ENCODE peak calls at places on chromosomes 4 and X, in nine cellular contexts. K, D, S, Z, C, O, T, G and E are unnamed samples.
A peak's percentile ranks its signal among the peaks of the same experiment; 100 is the strongest.

GRCh38 chrX:29666361-29666760 is 549.0 kb upstream of the MAGEB2 start:
- DNase-seq in K (no peak), S (no peak), C (no peak), D (no peak), Z (no peak), G (no peak), O (no peak), T (no peak), E (no peak)

GRCh38 chrX:70444326-70445196 is at the start of gene DLG3:
- DNase-seq in K (no peak), O (peak; percentile 81), C (peak; percentile 26), Z (peak; percentile 37), T (peak; percentile 42), S (peak; percentile 64), D (no peak), G (no peak), E (no peak)

GRCh38 chr4:83906561-83906960 is 370.7 kb downstream of the GPAT3 start:
- DNase-seq in D (no peak), G (no peak), K (no peak), T (no peak), O (no peak), S (no peak), Z (no peak), C (no peak), E (no peak)

GRCh38 chr4:68434836-68435235 is 12.4 kb upstream of the TMPRSS11E start:
- DNase-seq in T (no peak), D (no peak), S (no peak), C (no peak), O (no peak), K (no peak), Z (no peak), G (no peak), E (no peak)

GRCh38 chr4:40662962-40663604 is 33.4 kb upstream of the RBM47 start:
- DNase-seq in C (peak; percentile 71), S (no peak), Z (peak; percentile 65), K (no peak), G (no peak), T (no peak), O (no peak), D (no peak), E (no peak)

GRCh38 chr4:6180841-6181631 is 19.3 kb downstream of the JAKMIP1 start:
- DNase-seq in O (no peak), C (no peak), S (no peak), G (peak; percentile 62), Z (no peak), K (no peak), D (peak; percentile 46), T (no peak), E (peak; percentile 54)

GRCh38 chrX:28848707-28849106 is 261.5 kb downstream of the IL1RAPL1 start:
- DNase-seq in D (no peak), G (no peak), Z (no peak), K (no peak), S (no peak), C (no peak), T (no peak), O (no peak), E (no peak)

GRCh38 chrX:15744181-15744867 is 6.3 kb downstream of the CA5B start:
- DNase-seq in K (no peak), G (no peak), Z (peak; percentile 20), T (no peak), O (no peak), C (no peak), D (no peak), S (no peak), E (no peak)

GRCh38 chr4:77336411-77337142 is 179.6 kb downstream of the CCNG2 start:
- DNase-seq in T (no peak), S (no peak), G (no peak), D (no peak), Z (no peak), C (no peak), K (no peak), O (no peak), E (no peak)

GRCh38 chr4:77344784-77345183 is 187.8 kb downstream of the CCNG2 start:
- DNase-seq in O (no peak), Z (no peak), C (no peak), D (no peak), K (no peak), G (no peak), T (no peak), S (no peak), E (no peak)

GRCh38 chr4:77344001-77344400 is 187.0 kb downstream of the CCNG2 start:
- DNase-seq in D (no peak), C (no peak), S (no peak), O (no peak), T (no peak), G (no peak), Z (no peak), K (no peak), E (no peak)

GRCh38 chr4:77347341-77347740 is 190.3 kb downstream of the CCNG2 start:
- DNase-seq in C (no peak), G (no peak), Z (peak; percentile 29), S (no peak), O (no peak), K (no peak), T (no peak), D (no peak), E (no peak)

DNA sequence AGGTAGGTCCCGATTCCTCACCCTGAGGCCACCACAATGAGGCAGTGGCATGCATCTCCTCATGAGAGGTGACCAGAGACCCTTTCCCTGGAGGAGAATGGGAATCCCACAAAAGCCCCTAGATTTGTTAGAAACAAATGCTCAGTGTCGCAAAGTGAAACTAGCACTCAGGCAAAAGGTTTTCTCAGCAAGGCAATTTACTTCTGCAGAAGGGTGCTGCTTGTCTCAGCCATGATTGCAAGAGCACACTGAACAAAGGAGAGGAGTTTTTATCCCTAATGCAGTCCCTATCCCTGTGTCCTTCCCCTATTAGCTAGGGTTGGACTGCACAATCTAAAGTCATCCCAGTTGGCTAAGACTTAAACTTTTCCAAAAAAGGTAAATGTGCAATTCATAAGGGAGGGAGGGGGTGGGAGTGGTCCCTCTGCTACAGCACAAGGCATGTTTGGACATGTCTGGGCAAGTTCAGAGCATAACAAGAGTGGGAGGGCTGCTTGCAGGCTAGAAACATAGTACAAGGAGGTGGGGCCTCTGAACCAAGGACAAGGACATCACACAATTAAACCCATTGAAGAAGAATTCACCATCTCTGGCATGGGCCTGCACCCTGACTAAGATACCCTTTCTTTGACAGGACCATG is 185.3 kb downstream of the CCNG2 start:
- DNase-seq in T (no peak), Z (peak; percentile 23), G (no peak), C (no peak), K (no peak), O (no peak), D (no peak), S (peak; percentile 55), E (no peak)
- H3K27ac ChIP-seq in T (no peak overlapping the region), Z (peak overlapping the region; percentile 89), G (no peak overlapping the region), C (no peak overlapping the region), K (no peak overlapping the region), O (no peak overlapping the region), D (no peak overlapping the region), S (no peak overlapping the region), E (no peak overlapping the region)

GRCh38 chr4:121790976-121791375 is 10.1 kb upstream of the EXOSC9 start:
- DNase-seq in D (no peak), G (no peak), C (no peak), K (no peak), O (no peak), S (no peak), Z (peak; percentile 27), T (no peak), E (no peak)

GRCh38 chr4:121791481-121791880 is 9.6 kb upstream of the EXOSC9 start:
- DNase-seq in S (no peak), C (no peak), G (no peak), O (no peak), Z (no peak), K (no peak), T (no peak), D (no peak), E (no peak)

GRCh38 chr4:121788896-121789295 is 12.2 kb upstream of the EXOSC9 start:
- DNase-seq in G (no peak), O (no peak), K (no peak), S (no peak), C (no peak), D (no peak), T (no peak), Z (no peak), E (peak; percentile 7)

GRCh38 chr4:121789470-121789869 is 11.7 kb upstream of the EXOSC9 start:
- DNase-seq in S (no peak), T (no peak), G (no peak), K (no peak), Z (no peak), O (no peak), D (no peak), C (no peak), E (no peak)

GRCh38 chr4:121789960-121790829 is 10.9 kb upstream of the EXOSC9 start:
- DNase-seq in S (no peak), D (no peak), G (no peak), O (no peak), T (no peak), Z (no peak), C (no peak), K (no peak), E (no peak)
- H3K27ac ChIP-seq in S (no peak overlapping the region), D (no peak overlapping the region), G (no peak overlapping the region), O (no peak overlapping the region), T (peak overlapping the region; percentile 53), Z (peak overlapping the region; percentile 42), C (no peak overlapping the region), K (no peak overlapping the region), E (no peak overlapping the region)

GRCh38 chr4:173528378-173529321 is 1.4 kb downstream of the HAND2 start:
- DNase-seq in D (no peak), K (no peak), C (peak; percentile 65), T (no peak), G (peak; percentile 46), O (peak; percentile 66), Z (no peak), S (peak; percentile 65), E (no peak)

GRCh38 chr4:173527103-173527876 is 2.7 kb downstream of the HAND2 start:
- DNase-seq in G (peak; percentile 45), T (no peak), S (peak; percentile 77), Z (no peak), O (peak; percentile 72), C (peak; percentile 66), K (no peak), D (no peak), E (no peak)

GRCh38 chr4:173530326-173531062 is 465 bp upstream of the HAND2 start:
- DNase-seq in Z (no peak), C (no peak), G (no peak), D (no peak), O (peak; percentile 44), K (no peak), S (no peak), T (no peak), E (no peak)

GRCh38 chr4:173531085-173531965 is 1.3 kb upstream of the HAND2 start:
- DNase-seq in C (peak; percentile 63), K (no peak), Z (peak; percentile 39), T (no peak), G (peak; percentile 46), S (peak; percentile 58), D (no peak), O (peak; percentile 47), E (no peak)

GRCh38 chr4:173529505-173530325 is at the start of gene HAND2:
- DNase-seq in S (peak; percentile 73), D (no peak), G (no peak), K (no peak), C (peak; percentile 97), T (peak; percentile 60), O (peak; percentile 83), Z (peak; percentile 86), E (no peak)
- H3K27ac ChIP-seq in S (no peak within 1 kb of the TSS), D (no peak within 1 kb of the TSS), G (no peak within 1 kb of the TSS), K (no peak within 1 kb of the TSS), C (no peak within 1 kb of the TSS), T (peak within 1 kb of the TSS; percentile 71), O (no peak within 1 kb of the TSS), Z (peak within 1 kb of the TSS; percentile 94), E (no peak within 1 kb of the TSS)

GRCh38 chr4:8202526-8203375 is 3.7 kb downstream of the SH3TC1 start:
- DNase-seq in O (no peak), S (no peak), D (no peak), G (no peak), Z (peak; percentile 68), K (no peak), T (no peak), C (no peak), E (no peak)

GRCh38 chr4:8203817-8204216 is 4.7 kb downstream of the SH3TC1 start:
- DNase-seq in C (no peak), T (no peak), S (no peak), K (no peak), D (no peak), Z (no peak), G (no peak), O (no peak), E (no peak)

GRCh38 chr4:8205241-8205707 is 6.2 kb downstream of the SH3TC1 start:
- DNase-seq in S (no peak), G (no peak), O (no peak), Z (no peak), D (no peak), K (no peak), T (no peak), C (peak; percentile 28), E (no peak)

GRCh38 chr4:8205749-8206611 is 6.9 kb downstream of the SH3TC1 start:
- DNase-seq in C (no peak), Z (no peak), O (no peak), T (no peak), D (no peak), S (no peak), K (no peak), G (no peak), E (no peak)

GRCh38 chr4:8204576-8205227 is 5.6 kb downstream of the SH3TC1 start:
- DNase-seq in S (no peak), C (no peak), T (no peak), K (no peak), O (no peak), D (no peak), G (no peak), Z (no peak), E (no peak)
- H3K27ac ChIP-seq in S (no peak overlapping the region), C (no peak overlapping the region), T (no peak overlapping the region), K (no peak overlapping the region), O (no peak overlapping the region), D (no peak overlapping the region), G (no peak overlapping the region), Z (no peak overlapping the region), E (no peak overlapping the region)